ENCODE peak calls at places on chromosomes 12 and 14, in ten cellular contexts. One of them, this sample, is unnamed.

GRCh38 chr14:99807413-99808132 is 14.4 kb downstream of the EML1 start:
- DNase-seq in uterus: no peak
- DNase-seq in GM10248: no peak
- DNase-seq in cardiac muscle cell: peak
- DNase-seq in lung: no peak
- DNase-seq in fibroblast of pulmonary artery: peak
- DNase-seq in WTC11: peak
- DNase-seq in AG09319: no peak
- DNase-seq in fibroblast of mammary gland: peak
- DNase-seq in spleen: no peak
- DNase-seq in this sample: no peak

GRCh38 chr12:4412056-4412455 is 32.5 kb upstream of the FGF23 start:
- DNase-seq in fibroblast of pulmonary artery: no peak
- DNase-seq in GM10248: no peak
- DNase-seq in WTC11: no peak
- DNase-seq in AG09319: no peak
- DNase-seq in fibroblast of mammary gland: no peak
- DNase-seq in lung: no peak
- DNase-seq in uterus: no peak
- DNase-seq in cardiac muscle cell: no peak
- DNase-seq in spleen: no peak
- DNase-seq in this sample: no peak

GRCh38 chr12:77382096-77382742 is 316.9 kb upstream of the E2F7 start:
- DNase-seq in spleen: no peak
- DNase-seq in fibroblast of mammary gland: peak
- DNase-seq in cardiac muscle cell: peak
- DNase-seq in lung: no peak
- DNase-seq in uterus: no peak
- DNase-seq in GM10248: no peak
- DNase-seq in WTC11: no peak
- DNase-seq in fibroblast of pulmonary artery: peak
- DNase-seq in AG09319: no peak
- DNase-seq in this sample: no peak

GRCh38 chr14:22305563-22306127 is 283.4 kb downstream of the DAD1 start:
- DNase-seq in fibroblast of mammary gland: no peak
- DNase-seq in AG09319: no peak
- DNase-seq in fibroblast of pulmonary artery: no peak
- DNase-seq in uterus: no peak
- DNase-seq in WTC11: no peak
- DNase-seq in spleen: no peak
- DNase-seq in cardiac muscle cell: no peak
- DNase-seq in GM10248: no peak
- DNase-seq in lung: no peak
- DNase-seq in this sample: peak

GRCh38 chr12:46265734-46266133 is 3.1 kb downstream of the SLC38A1 start:
- DNase-seq in spleen: no peak
- DNase-seq in fibroblast of mammary gland: no peak
- DNase-seq in fibroblast of pulmonary artery: no peak
- DNase-seq in GM10248: peak
- DNase-seq in cardiac muscle cell: no peak
- DNase-seq in WTC11: no peak
- DNase-seq in uterus: no peak
- DNase-seq in lung: no peak
- DNase-seq in AG09319: no peak
- DNase-seq in this sample: peak

GRCh38 chr14:84453541-84453940 is 1076.4 kb upstream of the FLRT2 start:
- DNase-seq in uterus: no peak
- DNase-seq in fibroblast of mammary gland: peak
- DNase-seq in spleen: no peak
- DNase-seq in lung: no peak
- DNase-seq in fibroblast of pulmonary artery: peak
- DNase-seq in AG09319: no peak
- DNase-seq in GM10248: no peak
- DNase-seq in cardiac muscle cell: peak
- DNase-seq in WTC11: no peak
- DNase-seq in this sample: no peak

GRCh38 chr14:63996016-63996415 is 143.2 kb downstream of the SYNE2 start:
- DNase-seq in lung: no peak
- DNase-seq in spleen: no peak
- DNase-seq in WTC11: no peak
- DNase-seq in cardiac muscle cell: no peak
- DNase-seq in fibroblast of pulmonary artery: no peak
- DNase-seq in AG09319: no peak
- DNase-seq in uterus: no peak
- DNase-seq in GM10248: no peak
- DNase-seq in fibroblast of mammary gland: no peak
- DNase-seq in this sample: no peak

GRCh38 chr12:4432878-4433820 is 12.5 kb downstream of the FGF6 start:
- DNase-seq in WTC11: no peak
- DNase-seq in cardiac muscle cell: no peak
- DNase-seq in GM10248: no peak
- DNase-seq in uterus: no peak
- DNase-seq in fibroblast of pulmonary artery: no peak
- DNase-seq in spleen: no peak
- DNase-seq in AG09319: no peak
- DNase-seq in fibroblast of mammary gland: no peak
- DNase-seq in lung: no peak
- DNase-seq in this sample: no peak

GRCh38 chr14:77307099-77307496 is 13.6 kb downstream of the POMT2 start:
- DNase-seq in fibroblast of mammary gland: no peak
- DNase-seq in GM10248: no peak
- DNase-seq in fibroblast of pulmonary artery: no peak
- DNase-seq in lung: no peak
- DNase-seq in WTC11: no peak
- DNase-seq in uterus: no peak
- DNase-seq in spleen: no peak
- DNase-seq in cardiac muscle cell: no peak
- DNase-seq in AG09319: no peak
- DNase-seq in this sample: no peak

GRCh38 chr12:6233121-6233971 is 33.1 kb downstream of the CD9 start:
- DNase-seq in lung: no peak
- DNase-seq in AG09319: no peak
- DNase-seq in GM10248: no peak
- DNase-seq in WTC11: no peak
- DNase-seq in cardiac muscle cell: no peak
- DNase-seq in fibroblast of pulmonary artery: no peak
- DNase-seq in uterus: no peak
- DNase-seq in spleen: no peak
- DNase-seq in fibroblast of mammary gland: no peak
- DNase-seq in this sample: no peak

GRCh38 chr12:65535951-65536350 is 257.5 kb downstream of the MSRB3 start:
- DNase-seq in GM10248: no peak
- DNase-seq in WTC11: no peak
- DNase-seq in fibroblast of mammary gland: no peak
- DNase-seq in uterus: no peak
- DNase-seq in fibroblast of pulmonary artery: peak
- DNase-seq in spleen: no peak
- DNase-seq in lung: no peak
- DNase-seq in AG09319: no peak
- DNase-seq in cardiac muscle cell: no peak
- DNase-seq in this sample: no peak

GRCh38 chr12:124567673-124568373 is 411 bp upstream of the NCOR2 start:
- DNase-seq in lung: peak
- DNase-seq in fibroblast of mammary gland: peak
- DNase-seq in AG09319: peak
- DNase-seq in uterus: peak
- DNase-seq in cardiac muscle cell: peak
- DNase-seq in WTC11: peak
- DNase-seq in spleen: peak
- DNase-seq in GM10248: peak
- DNase-seq in fibroblast of pulmonary artery: peak
- DNase-seq in this sample: peak
- TF ChIP-seq CTCF in lung: no peak
- TF ChIP-seq CTCF in fibroblast of mammary gland: no peak
- TF ChIP-seq CTCF in AG09319: peak
- TF ChIP-seq CTCF in uterus: peak
- TF ChIP-seq CTCF in cardiac muscle cell: no peak
- TF ChIP-seq CTCF in WTC11: no peak
- TF ChIP-seq CTCF in spleen: no peak
- TF ChIP-seq CTCF in GM10248: peak
- TF ChIP-seq CTCF in fibroblast of pulmonary artery: no peak
- TF ChIP-seq CTCF in this sample: no peak

DNA sequence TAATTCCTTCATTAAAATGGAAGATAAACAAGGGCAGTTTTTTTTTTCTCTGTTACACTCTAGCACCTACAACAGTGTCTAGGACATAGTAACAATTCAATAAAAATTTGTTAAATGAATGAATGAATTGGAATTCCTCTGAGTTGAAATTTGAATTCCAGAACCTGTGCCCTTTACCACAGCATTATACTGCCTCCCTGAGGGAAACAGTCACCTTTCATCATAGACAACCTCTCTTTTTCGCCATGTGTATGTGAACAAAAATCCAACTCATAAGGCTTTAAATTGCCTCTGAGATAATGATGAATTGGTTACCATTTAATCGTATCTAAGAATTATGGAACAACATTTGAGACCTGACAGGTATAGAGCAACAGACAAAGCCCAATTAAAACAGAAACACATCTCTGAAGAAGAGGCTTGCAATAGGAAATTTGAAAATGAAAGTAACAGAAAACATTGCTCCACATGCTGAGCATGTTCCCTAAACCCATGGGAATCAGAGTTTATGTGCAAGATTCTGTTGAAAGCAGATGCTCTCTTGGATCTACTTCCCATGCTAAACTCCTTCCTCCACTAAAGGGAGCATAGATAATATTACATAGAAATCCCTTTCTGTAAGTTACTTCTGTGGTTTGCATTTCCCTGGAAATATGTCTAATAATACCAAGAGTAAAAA is 657.8 kb downstream of the GALC start:
- DNase-seq in fibroblast of mammary gland: peak
- DNase-seq in spleen: no peak
- DNase-seq in WTC11: no peak
- DNase-seq in fibroblast of pulmonary artery: no peak
- DNase-seq in uterus: no peak
- DNase-seq in AG09319: no peak
- DNase-seq in GM10248: no peak
- DNase-seq in lung: no peak
- DNase-seq in cardiac muscle cell: no peak
- DNase-seq in this sample: no peak
- TF ChIP-seq CTCF in fibroblast of mammary gland: peak
- TF ChIP-seq CTCF in spleen: no peak
- TF ChIP-seq CTCF in WTC11: no peak
- TF ChIP-seq CTCF in fibroblast of pulmonary artery: no peak
- TF ChIP-seq CTCF in uterus: no peak
- TF ChIP-seq CTCF in AG09319: no peak
- TF ChIP-seq CTCF in GM10248: no peak
- TF ChIP-seq CTCF in lung: no peak
- TF ChIP-seq CTCF in cardiac muscle cell: no peak
- TF ChIP-seq CTCF in this sample: no peak

DNA sequence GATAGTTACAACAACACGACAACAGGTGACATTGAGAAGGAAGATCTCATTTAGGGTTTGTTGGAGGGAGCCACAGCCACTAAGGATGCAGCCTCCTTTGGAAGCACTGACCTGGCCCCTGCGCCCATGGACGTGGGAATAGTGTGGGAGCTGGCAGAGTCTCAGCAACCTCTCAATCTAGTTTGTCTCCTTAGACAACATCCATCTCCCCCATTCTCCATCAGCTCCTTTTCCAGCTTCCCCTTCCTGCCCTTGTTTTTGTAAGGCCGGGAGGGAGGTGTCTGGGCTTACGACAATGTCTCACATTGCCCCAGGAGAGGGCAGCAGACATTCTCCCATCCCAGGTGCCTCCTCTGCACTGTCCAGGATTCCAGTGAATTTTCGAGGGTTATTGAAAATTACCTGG is 170.2 kb upstream of the PZP start:
- DNase-seq in fibroblast of mammary gland: no peak
- DNase-seq in GM10248: no peak
- DNase-seq in uterus: no peak
- DNase-seq in WTC11: peak
- DNase-seq in fibroblast of pulmonary artery: no peak
- DNase-seq in spleen: no peak
- DNase-seq in AG09319: no peak
- DNase-seq in lung: no peak
- DNase-seq in cardiac muscle cell: peak
- DNase-seq in this sample: no peak
- TF ChIP-seq CTCF in fibroblast of mammary gland: peak
- TF ChIP-seq CTCF in GM10248: peak
- TF ChIP-seq CTCF in uterus: no peak
- TF ChIP-seq CTCF in WTC11: no peak
- TF ChIP-seq CTCF in fibroblast of pulmonary artery: peak
- TF ChIP-seq CTCF in spleen: no peak
- TF ChIP-seq CTCF in AG09319: no peak
- TF ChIP-seq CTCF in lung: no peak
- TF ChIP-seq CTCF in cardiac muscle cell: peak
- TF ChIP-seq CTCF in this sample: peak

GRCh38 chr14:21084988-21085853 is 13.2 kb downstream of the ZNF219 start:
- DNase-seq in spleen: peak
- DNase-seq in WTC11: no peak
- DNase-seq in uterus: no peak
- DNase-seq in AG09319: peak
- DNase-seq in lung: peak
- DNase-seq in GM10248: no peak
- DNase-seq in cardiac muscle cell: peak
- DNase-seq in fibroblast of pulmonary artery: peak
- DNase-seq in fibroblast of mammary gland: peak
- DNase-seq in this sample: no peak
- TF ChIP-seq CTCF in spleen: no peak
- TF ChIP-seq CTCF in WTC11: no peak
- TF ChIP-seq CTCF in uterus: no peak
- TF ChIP-seq CTCF in AG09319: no peak
- TF ChIP-seq CTCF in lung: no peak
- TF ChIP-seq CTCF in GM10248: no peak
- TF ChIP-seq CTCF in cardiac muscle cell: no peak
- TF ChIP-seq CTCF in fibroblast of pulmonary artery: no peak
- TF ChIP-seq CTCF in fibroblast of mammary gland: no peak
- TF ChIP-seq CTCF in this sample: no peak

GRCh38 chr12:131589231-131589902 is 121.5 kb upstream of the SFSWAP start:
- DNase-seq in AG09319: no peak
- DNase-seq in WTC11: no peak
- DNase-seq in cardiac muscle cell: no peak
- DNase-seq in fibroblast of mammary gland: no peak
- DNase-seq in fibroblast of pulmonary artery: no peak
- DNase-seq in spleen: no peak
- DNase-seq in uterus: no peak
- DNase-seq in lung: no peak
- DNase-seq in GM10248: no peak
- DNase-seq in this sample: no peak
- TF ChIP-seq CTCF in AG09319: no peak
- TF ChIP-seq CTCF in WTC11: no peak
- TF ChIP-seq CTCF in cardiac muscle cell: no peak
- TF ChIP-seq CTCF in fibroblast of mammary gland: no peak
- TF ChIP-seq CTCF in fibroblast of pulmonary artery: no peak
- TF ChIP-seq CTCF in spleen: no peak
- TF ChIP-seq CTCF in uterus: no peak
- TF ChIP-seq CTCF in lung: no peak
- TF ChIP-seq CTCF in GM10248: no peak
- TF ChIP-seq CTCF in this sample: no peak

DNA sequence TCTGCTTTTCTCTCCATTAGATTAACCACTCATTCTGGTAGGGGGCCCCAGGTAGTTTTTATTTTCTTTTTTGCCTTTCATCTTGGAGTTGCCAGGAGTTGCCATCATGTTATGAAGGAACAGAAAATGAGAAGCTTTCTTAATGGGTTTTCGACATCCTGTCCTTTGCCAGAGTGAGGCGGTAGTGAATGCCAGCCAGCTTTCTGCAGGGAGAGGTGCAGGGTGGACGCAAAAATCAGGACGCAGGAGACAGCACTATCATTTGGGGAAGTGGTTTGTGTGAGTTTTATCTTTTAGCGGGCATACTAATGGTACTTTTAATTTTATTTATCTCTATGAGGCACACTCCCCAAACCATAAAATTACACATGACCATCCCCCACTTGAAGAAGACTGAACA is 1.7 kb downstream of the RASSF8 start:
- DNase-seq in AG09319: no peak
- DNase-seq in fibroblast of mammary gland: peak
- DNase-seq in fibroblast of pulmonary artery: peak
- DNase-seq in GM10248: no peak
- DNase-seq in uterus: no peak
- DNase-seq in spleen: no peak
- DNase-seq in cardiac muscle cell: peak
- DNase-seq in WTC11: no peak
- DNase-seq in lung: no peak
- DNase-seq in this sample: no peak
- TF ChIP-seq CTCF in AG09319: peak
- TF ChIP-seq CTCF in fibroblast of mammary gland: peak
- TF ChIP-seq CTCF in fibroblast of pulmonary artery: peak
- TF ChIP-seq CTCF in GM10248: no peak
- TF ChIP-seq CTCF in uterus: no peak
- TF ChIP-seq CTCF in spleen: no peak
- TF ChIP-seq CTCF in cardiac muscle cell: peak
- TF ChIP-seq CTCF in WTC11: no peak
- TF ChIP-seq CTCF in lung: no peak
- TF ChIP-seq CTCF in this sample: no peak

This sample was measured in GM13977.